ENCODE peak calls at places on chromosomes 6 and 20, in five cellular contexts. M is GM23248, S is neural progenitor cell, W is MM.1S, K is PC-9. X is an unnamed sample.

GRCh38 chr6:119340766-119341487 is 8.6 kb downstream of the MAN1A1 start:
- DNase-seq in M (no peak), S (peak; percentile 87), W (no peak), K (no peak), X (no peak)

GRCh38 chr6:14966902-14967711 is 278.8 kb upstream of the JARID2 start:
- DNase-seq in M (no peak), S (no peak), W (no peak), K (no peak), X (no peak)

GRCh38 chr6:52663120-52663934 is 7.6 kb upstream of the TMEM14A start:
- DNase-seq in M (peak; percentile 80), S (peak; percentile 72), W (peak; percentile 69), K (peak; percentile 47), X (peak; percentile 77)

GRCh38 chr6:165556116-165556843 is 106.8 kb downstream of the PDE10A start:
- DNase-seq in M (no peak), S (no peak), W (no peak), K (no peak), X (peak; percentile 66)

GRCh38 chr6:150565945-150566344 is 33.7 kb upstream of the PLEKHG1 start:
- DNase-seq in M (no peak), S (no peak), W (no peak), K (no peak), X (no peak)

GRCh38 chr20:62766716-62767115 is 29.6 kb upstream of the MRGBP start:
- DNase-seq in M (no peak), S (no peak), W (no peak), K (peak; percentile 85), X (peak; percentile 71)

GRCh38 chr20:44019638-44020335 is 105.1 kb downstream of the TOX2 start:
- DNase-seq in M (peak; percentile 40), S (peak; percentile 23), W (peak; percentile 16), K (no peak), X (peak; percentile 45)

GRCh38 chr20:36585410-36586125 is 12.2 kb downstream of the TGIF2 start:
- DNase-seq in M (peak; percentile 86), S (peak; percentile 23), W (no peak), K (peak; percentile 65), X (peak; percentile 88)

GRCh38 chr6:143629104-143630080 is 48.4 kb upstream of the PHACTR2 start:
- DNase-seq in M (peak; percentile 60), S (no peak), W (no peak), K (no peak), X (no peak)

GRCh38 chr6:152380351-152380767 is 256.8 kb downstream of the SYNE1 start:
- DNase-seq in M (peak; percentile 90), S (no peak), W (peak; percentile 35), K (no peak), X (peak; percentile 41)

GRCh38 chr6:123333000-123333756 is 303.6 kb downstream of the TRDN start:
- DNase-seq in M (peak; percentile 7), S (no peak), W (no peak), K (no peak), X (no peak)

GRCh38 chr6:23655502-23655901 is 470.5 kb upstream of the NRSN1 start:
- DNase-seq in M (no peak), S (no peak), W (no peak), K (no peak), X (no peak)

GRCh38 chr20:64212750-64213149 is 42.8 kb upstream of the PCMTD2 start:
- DNase-seq in M (peak; percentile 79), S (no peak), W (no peak), K (no peak), X (no peak)

GRCh38 chr6:101777646-101778045 is 384.1 kb downstream of the GRIK2 start:
- DNase-seq in M (no peak), S (peak; percentile 16), W (no peak), K (no peak), X (no peak)

GRCh38 chr6:31143148-31143547 is 4.3 kb upstream of the PSORS1C2 start:
- DNase-seq in M (peak; percentile 88), S (peak; percentile 70), W (no peak), K (no peak), X (no peak)

GRCh38 chr6:135102191-135102590 is 47.6 kb upstream of the HBS1L start:
- DNase-seq in M (no peak), S (no peak), W (no peak), K (no peak), X (no peak)

GRCh38 chr20:24960302-24960801 is 11.3 kb downstream of the CST7 start:
- DNase-seq in M (no peak), S (no peak), W (no peak), K (no peak), X (no peak)

GRCh38 chr20:59268827-59269226 is 31.6 kb upstream of the EDN3 start:
- DNase-seq in M (no peak), S (peak; percentile 13), W (no peak), K (no peak), X (no peak)

GRCh38 chr6:49839957-49840356 is 26.4 kb downstream of the CRISP1 start:
- DNase-seq in M (no peak), S (no peak), W (no peak), K (no peak), X (no peak)
- H3F3A ChIP-seq in M (no peaks in the 10 kb centered on the region), S (no peaks in the 10 kb centered on the region), W (no peaks in the 10 kb centered on the region), K (no peaks in the 10 kb centered on the region), X (no peaks in the 10 kb centered on the region)

DNA sequence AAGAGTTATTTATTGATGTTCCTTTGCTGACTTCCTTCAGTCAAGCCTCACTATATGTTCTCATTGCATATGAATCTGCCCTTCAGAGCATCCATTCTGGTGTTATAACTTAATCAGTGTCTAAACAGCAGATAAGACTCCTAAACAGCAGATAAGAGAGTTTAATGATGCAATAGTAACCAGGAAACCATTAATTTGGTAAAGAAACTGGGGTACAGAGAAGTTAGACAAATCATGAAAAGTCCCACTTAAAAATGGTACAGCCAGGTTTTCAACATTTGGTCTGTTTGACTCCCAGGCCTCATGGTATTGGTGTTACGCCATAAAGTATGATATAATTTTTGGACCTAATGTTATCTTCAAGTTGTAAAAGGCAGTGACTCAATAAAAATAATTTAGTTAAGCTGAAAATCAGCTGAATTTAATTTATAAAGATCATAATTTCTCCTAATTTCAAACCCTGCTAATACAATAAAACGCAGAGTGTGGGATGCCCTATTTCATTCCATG is 127.4 kb upstream of the DST start:
- DNase-seq in M (peak; percentile 50), S (no peak), W (no peak), K (no peak), X (no peak)
- H3F3A ChIP-seq in M (peaks cover 92% of the 10 kb centered on the region), S (peaks cover 8% of the 10 kb centered on the region), W (peaks cover 18% of the 10 kb centered on the region), K (peaks cover 20% of the 10 kb centered on the region), X (no peaks in the 10 kb centered on the region)

GRCh38 chr20:47656313-47656712 is 129.0 kb downstream of the SULF2 start:
- DNase-seq in M (no peak), S (no peak), W (no peak), K (no peak), X (no peak)
- H3F3A ChIP-seq in M (no peaks in the 10 kb centered on the region), S (no peaks in the 10 kb centered on the region), W (peaks cover 10% of the 10 kb centered on the region), K (peaks cover 99% of the 10 kb centered on the region), X (no peaks in the 10 kb centered on the region)

GRCh38 chr20:50799890-50800550 is 5.2 kb downstream of the BCAS4 start:
- DNase-seq in M (no peak), S (no peak), W (no peak), K (no peak), X (no peak)
- H3F3A ChIP-seq in M (no peaks in the 10 kb centered on the region), S (peaks cover 7% of the 10 kb centered on the region), W (peaks cover 9% of the 10 kb centered on the region), K (no peaks in the 10 kb centered on the region), X (no peaks in the 10 kb centered on the region)

X was measured in PC-3.